ENCODE peak calls at places on chromosomes 7 and 10, in six cellular contexts. Q, S, D, W, E and J are unnamed samples.

GRCh38 chr7:123327661-123328060 is 127.9 kb upstream of the SLC13A1 start:
- DNase-seq in Q (no peak), S (no peak), D (no peak), W (peak; percentile 46), E (no peak), J (no peak)

GRCh38 chr10:10727812-10728211 is 289.9 kb upstream of the CELF2 start:
- DNase-seq in Q (no peak), S (no peak), D (no peak), W (no peak), E (no peak), J (no peak)

GRCh38 chr7:157903296-157903695 is 566.5 kb downstream of the DNAJB6 start:
- DNase-seq in Q (no peak), S (no peak), D (no peak), W (no peak), E (no peak), J (no peak)

GRCh38 chr10:112535432-112536038 is 88.5 kb downstream of the VTI1A start:
- DNase-seq in Q (no peak), S (no peak), D (no peak), W (no peak), E (no peak), J (no peak)

GRCh38 chr7:137408096-137408495 is 64.6 kb upstream of the PTN start:
- DNase-seq in Q (no peak), S (no peak), D (no peak), W (peak; percentile 21), E (no peak), J (no peak)

GRCh38 chr10:49134327-49134726 is 506 bp upstream of the FAM170B start:
- DNase-seq in Q (no peak), S (no peak), D (no peak), W (no peak), E (no peak), J (no peak)

GRCh38 chr10:21517134-21517982 is 8.1 kb downstream of the SKIDA1 start:
- DNase-seq in Q (no peak), S (no peak), D (no peak), W (peak; percentile 56), E (no peak), J (peak; percentile 81)

GRCh38 chr10:66982792-66983481 is 57.1 kb downstream of the LRRTM3 start:
- DNase-seq in Q (no peak), S (no peak), D (no peak), W (no peak), E (no peak), J (no peak)

GRCh38 chr7:18145160-18145559 is 117.5 kb upstream of the PRPS1L1 start:
- DNase-seq in Q (no peak), S (no peak), D (no peak), W (no peak), E (no peak), J (no peak)